ENCODE peak calls at places on chromosomes 4 and X, in six cellular contexts. V is GM12891, F is H1, B is K562, P is SK-N-SH, M is GM12878. Q is an unnamed sample.

GRCh38 chr4:2662598-2662997 is 93.5 kb downstream of the TNIP2 start:
- DNase-seq in P (no peak), V (no peak), F (no peak), M (no peak), B (no peak), Q (no peak)

GRCh38 chrX:125298871-125299270 is 20.8 kb upstream of the TEX13C start:
- DNase-seq in B (no peak), V (no peak), P (no peak), M (no peak), F (no peak), Q (no peak)

GRCh38 chr4:101678180-101678579 is 112.3 kb upstream of the BANK1 start:
- DNase-seq in V (no peak), F (no peak), P (no peak), M (no peak), B (no peak), Q (no peak)

GRCh38 chr4:146192060-146192459 is 16.5 kb downstream of the LSM6 start:
- DNase-seq in B (no peak), P (no peak), M (no peak), V (no peak), F (no peak), Q (no peak)

GRCh38 chrX:10350991-10351390 is 194.2 kb downstream of the CLCN4 start:
- DNase-seq in B (no peak), F (no peak), P (no peak), M (no peak), V (no peak), Q (no peak)

GRCh38 chr4:88756149-88756548 is 58.5 kb upstream of the NAP1L5 start:
- DNase-seq in M (no peak), F (no peak), B (no peak), V (no peak), P (no peak), Q (no peak)

GRCh38 chrX:13398073-13398823 is 78.4 kb upstream of the ATXN3L start:
- DNase-seq in F (no peak), M (no peak), B (peak; percentile 54), P (no peak), V (no peak), Q (no peak)

GRCh38 chr4:6338951-6339817 is 69.5 kb downstream of the WFS1 start:
- DNase-seq in P (no peak), V (no peak), M (no peak), F (no peak), B (no peak), Q (no peak)

GRCh38 chrX:53285591-53285990 is 4.2 kb upstream of the IQSEC2 start:
- DNase-seq in P (no peak), F (no peak), V (no peak), B (no peak), M (no peak), Q (no peak)

GRCh38 chrX:13179100-13179499 is 134.7 kb upstream of the FAM9C start:
- DNase-seq in F (no peak), P (no peak), B (no peak), M (no peak), V (no peak), Q (no peak)

GRCh38 chrX:103845165-103845653 is 13.2 kb upstream of the RAB9B start:
- DNase-seq in B (peak; percentile 54), M (peak; percentile 33), P (peak; percentile 49), F (peak; percentile 62), V (no peak), Q (no peak)
- TF ChIP-seq TAF1 in B (no peak), M (no peak), P (no peak), F (no peak), V (no peak), Q (no peak)

GRCh38 chrX:42809569-42809968 is 31.6 kb upstream of the PPP1R2C start:
- DNase-seq in M (no peak), F (no peak), V (no peak), P (no peak), B (no peak), Q (no peak)
- TF ChIP-seq TAF1 in M (no peak), F (no peak), V (no peak), P (no peak), B (no peak), Q (no peak)

GRCh38 chr4:8157496-8157895 is 1.1 kb downstream of the ABLIM2 start:
- DNase-seq in M (no peak), P (no peak), B (no peak), V (no peak), F (no peak), Q (no peak)

GRCh38 chr4:8156617-8157016 is 2.0 kb downstream of the ABLIM2 start:
- DNase-seq in F (no peak), V (no peak), P (no peak), M (no peak), B (no peak), Q (no peak)

GRCh38 chr4:8155048-8155447 is 3.6 kb downstream of the ABLIM2 start:
- DNase-seq in V (no peak), M (no peak), P (no peak), B (no peak), F (no peak), Q (no peak)

GRCh38 chr4:8157944-8158709 is 486 bp downstream of the ABLIM2 start:
- DNase-seq in M (no peak), P (no peak), F (peak; percentile 65), B (no peak), V (no peak), Q (no peak)

GRCh38 chr4:8155660-8156421 is 2.8 kb downstream of the ABLIM2 start:
- DNase-seq in P (no peak), V (no peak), M (no peak), B (no peak), F (no peak), Q (no peak)
- TF ChIP-seq TAF1 in P (no peak), V (no peak), M (no peak), B (no peak), F (no peak), Q (no peak)

DNA sequence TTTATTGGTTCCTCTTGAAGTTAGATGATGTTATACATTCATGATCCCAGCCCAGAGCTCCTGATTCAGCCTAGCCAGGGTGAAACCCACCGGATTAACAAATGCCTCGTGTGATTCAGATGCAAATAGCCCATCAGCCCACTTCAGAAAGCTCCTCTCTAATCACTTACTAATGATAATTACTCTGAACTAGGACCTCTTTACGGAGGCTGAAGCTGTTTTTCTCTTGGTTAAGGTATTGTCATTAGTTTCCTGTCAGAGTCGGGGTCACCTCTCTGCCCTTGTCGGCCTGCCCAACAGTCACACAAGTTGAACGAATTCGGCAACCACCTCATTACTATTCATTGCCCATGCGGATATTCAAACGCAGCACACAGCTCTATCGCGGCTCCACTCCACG is 36.6 kb downstream of the ZFP42 start:
- DNase-seq in V (no peak), F (peak; percentile 57), M (no peak), B (no peak), P (no peak), Q (no peak)
- TF ChIP-seq TAF1 in V (no peak), F (peak; percentile 37), M (no peak), B (no peak), P (no peak), Q (no peak)

DNA sequence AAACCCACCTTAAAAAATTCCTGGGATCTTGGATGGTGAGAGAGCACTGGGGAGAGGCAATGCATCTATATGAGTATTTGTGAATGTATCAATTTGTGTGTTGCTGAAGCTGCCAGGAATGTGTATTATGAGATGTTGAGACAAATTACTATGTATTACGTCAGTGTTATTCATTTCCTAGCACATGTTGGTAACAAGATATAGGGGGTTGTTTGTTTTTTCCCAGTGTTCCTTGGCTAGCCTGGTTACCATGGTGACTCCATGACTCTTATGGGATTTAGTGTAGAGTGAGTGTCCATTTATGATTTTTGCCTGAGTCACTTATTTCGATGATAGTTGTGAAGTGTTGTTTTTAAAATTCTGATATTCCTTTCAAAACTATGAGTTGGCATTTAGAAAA is 65.6 kb downstream of the RAB40A start:
- DNase-seq in F (no peak), V (no peak), P (no peak), B (no peak), M (no peak), Q (no peak)
- TF ChIP-seq TAF1 in F (no peak), V (no peak), P (no peak), B (no peak), M (no peak), Q (no peak)

Q was measured in GM12892.